ENCODE peak calls at places on chromosomes 1 and 21, in ten cellular contexts. Z is uterus, N is fibroblast of lung, W is colonic mucosa, L is psoas muscle, B is left ventricle myocardium inferior, U is fibroblast of pulmonary artery, D is fibroblast of mammary gland, R is epithelial cell of esophagus, Q is lung. A is an unnamed sample.

GRCh38 chr1:200379431-200379755 is 30.4 kb downstream of the ZNF281 start:
- DNase-seq in Z (no peak), N (peak), W (no peak), L (no peak), B (no peak), U (peak), D (peak), R (peak), Q (no peak), A (peak)

GRCh38 chr1:18927082-18927653 is 24.8 kb upstream of the ALDH4A1 start:
- DNase-seq in Z (no peak), N (no peak), W (no peak), L (no peak), B (no peak), U (no peak), D (no peak), R (peak), Q (no peak), A (no peak)

GRCh38 chr1:182149411-182149965 is 88.0 kb upstream of the ZNF648 start:
- DNase-seq in Z (peak), N (peak), W (no peak), L (peak), B (no peak), U (peak), D (peak), R (peak), Q (peak), A (peak)

GRCh38 chr1:167544447-167544846 is 9.1 kb downstream of the CREG1 start:
- DNase-seq in Z (no peak), N (no peak), W (no peak), L (no peak), B (no peak), U (no peak), D (no peak), R (peak), Q (no peak), A (no peak)

GRCh38 chr1:28553229-28553930 is 495 bp downstream of the TRNAU1AP start:
- DNase-seq in Z (peak), N (peak), W (peak), L (peak), B (peak), U (peak), D (peak), R (peak), Q (no peak), A (no peak)

GRCh38 chr1:241666419-241666818 is 14.3 kb downstream of the WDR64 start:
- DNase-seq in Z (no peak), N (no peak), W (no peak), L (no peak), B (no peak), U (no peak), D (no peak), R (no peak), Q (no peak), A (no peak)

GRCh38 chr1:27233677-27234053 is 767 bp upstream of the WDTC1 start:
- DNase-seq in Z (no peak), N (no peak), W (no peak), L (no peak), B (no peak), U (no peak), D (no peak), R (no peak), Q (peak), A (no peak)

GRCh38 chr1:225607355-225607754 is 45.6 kb downstream of the ENAH start:
- DNase-seq in Z (no peak), N (no peak), W (no peak), L (no peak), B (no peak), U (no peak), D (no peak), R (no peak), Q (no peak), A (no peak)

GRCh38 chr1:190849346-190849745 is 371.7 kb upstream of the BRINP3 start:
- DNase-seq in Z (no peak), N (no peak), W (no peak), L (no peak), B (no peak), U (no peak), D (no peak), R (no peak), Q (no peak), A (no peak)

GRCh38 chr1:3712573-3713535 is 39.4 kb upstream of the CCDC27 start:
- DNase-seq in Z (no peak), N (no peak), W (no peak), L (no peak), B (peak), U (no peak), D (no peak), R (no peak), Q (no peak), A (no peak)

GRCh38 chr1:230340778-230341546 is 85.2 kb downstream of the PGBD5 start:
- DNase-seq in Z (no peak), N (no peak), W (no peak), L (peak), B (peak), U (no peak), D (no peak), R (no peak), Q (no peak), A (no peak)

GRCh38 chr1:175493999-175494336 is 249.4 kb downstream of the TNR start:
- DNase-seq in Z (no peak), N (no peak), W (no peak), L (no peak), B (no peak), U (no peak), D (no peak), R (no peak), Q (no peak), A (no peak)

GRCh38 chr1:37255111-37255795 is 219.1 kb upstream of the ZC3H12A start:
- DNase-seq in Z (no peak), N (no peak), W (no peak), L (no peak), B (no peak), U (peak), D (no peak), R (peak), Q (no peak), A (no peak)

GRCh38 chr1:168422203-168422848 is 121.5 kb downstream of the XCL2 start:
- DNase-seq in Z (no peak), N (no peak), W (no peak), L (no peak), B (no peak), U (peak), D (peak), R (no peak), Q (no peak), A (no peak)

GRCh38 chr1:208273386-208274021 is 29.3 kb upstream of the PLXNA2 start:
- DNase-seq in Z (no peak), N (no peak), W (no peak), L (no peak), B (no peak), U (no peak), D (no peak), R (no peak), Q (no peak), A (no peak)

GRCh38 chr21:35198004-35198403 is 148.9 kb upstream of the RUNX1 start:
- DNase-seq in Z (no peak), N (peak), W (no peak), L (no peak), B (no peak), U (peak), D (peak), R (peak), Q (no peak), A (peak)

GRCh38 chr1:185681034-185681633 is 53.1 kb upstream of the HMCN1 start:
- DNase-seq in Z (no peak), N (peak), W (peak), L (no peak), B (no peak), U (peak), D (peak), R (peak), Q (no peak), A (no peak)

GRCh38 chr21:37513383-37513782 is 146.8 kb downstream of the DYRK1A start:
- DNase-seq in Z (no peak), N (no peak), W (no peak), L (no peak), B (no peak), U (no peak), D (no peak), R (no peak), Q (no peak), A (no peak)

GRCh38 chr1:57091642-57092041 is 125.8 kb upstream of the C8B start:
- DNase-seq in Z (no peak), N (no peak), W (no peak), L (no peak), B (no peak), U (no peak), D (no peak), R (no peak), Q (no peak), A (no peak)

GRCh38 chr1:173333581-173333980 is 126.5 kb upstream of the TNFSF4 start:
- DNase-seq in Z (no peak), N (no peak), W (no peak), L (no peak), B (no peak), U (peak), D (peak), R (peak), Q (no peak), A (no peak)

GRCh38 chr1:29267341-29268070 is 31.2 kb downstream of the PTPRU start:
- DNase-seq in Z (no peak), N (no peak), W (no peak), L (no peak), B (no peak), U (no peak), D (no peak), R (no peak), Q (no peak), A (no peak)

GRCh38 chr1:162846256-162847212 is 14.4 kb downstream of the CCDC190 start:
- DNase-seq in Z (no peak), N (peak), W (no peak), L (no peak), B (no peak), U (no peak), D (peak), R (peak), Q (no peak), A (peak)

GRCh38 chr1:58442114-58442513 is 104.4 kb downstream of the OMA1 start:
- DNase-seq in Z (no peak), N (no peak), W (no peak), L (no peak), B (no peak), U (no peak), D (peak), R (no peak), Q (no peak), A (no peak)

GRCh38 chr1:58447047-58447446 is 99.5 kb downstream of the OMA1 start:
- DNase-seq in Z (no peak), N (no peak), W (no peak), L (no peak), B (no peak), U (no peak), D (no peak), R (peak), Q (no peak), A (no peak)

GRCh38 chr1:58446368-58446767 is 100.2 kb downstream of the OMA1 start:
- DNase-seq in Z (no peak), N (no peak), W (no peak), L (no peak), B (no peak), U (no peak), D (no peak), R (peak), Q (no peak), A (no peak)

GRCh38 chr1:58441699-58442098 is 104.8 kb downstream of the OMA1 start:
- DNase-seq in Z (no peak), N (no peak), W (no peak), L (no peak), B (no peak), U (no peak), D (peak), R (no peak), Q (no peak), A (no peak)

GRCh38 chr1:58443986-58444603 is 102.4 kb downstream of the OMA1 start:
- DNase-seq in Z (no peak), N (no peak), W (no peak), L (no peak), B (no peak), U (no peak), D (peak), R (no peak), Q (no peak), A (peak)
- H3K4me3 ChIP-seq in Z (no peak), N (no peak), W (no peak), L (no peak), B (no peak), U (no peak), D (no peak), R (no peak), Q (no peak), A (no peak)

GRCh38 chr1:83887483-83887882 is 111.4 kb downstream of the TTLL7 start:
- DNase-seq in Z (no peak), N (no peak), W (no peak), L (no peak), B (no peak), U (no peak), D (no peak), R (peak), Q (no peak), A (no peak)

GRCh38 chr1:83883979-83884378 is 115.0 kb downstream of the TTLL7 start:
- DNase-seq in Z (no peak), N (no peak), W (no peak), L (no peak), B (no peak), U (no peak), D (no peak), R (peak), Q (no peak), A (no peak)

DNA sequence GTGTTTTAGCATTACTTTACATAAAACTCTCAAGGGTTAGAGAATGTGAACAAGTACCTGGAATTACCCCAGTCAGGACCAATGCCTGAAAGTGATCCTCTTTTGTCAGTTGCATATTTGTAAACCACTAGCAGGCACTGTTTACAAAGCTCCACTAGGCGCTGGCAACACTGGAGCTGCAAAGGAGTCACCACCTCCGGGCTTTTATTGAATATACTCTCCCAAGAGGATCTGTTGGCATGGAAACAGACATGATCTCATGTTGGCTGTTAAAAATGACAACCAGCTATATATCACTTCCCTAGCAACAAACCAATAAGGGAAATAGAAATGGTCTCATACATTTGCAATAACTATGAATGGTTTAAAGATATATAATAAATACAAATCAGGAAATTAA is 116.0 kb downstream of the TTLL7 start:
- DNase-seq in Z (no peak), N (peak), W (peak), L (no peak), B (no peak), U (peak), D (peak), R (peak), Q (no peak), A (no peak)
- TF ChIP-seq CTCF in Z (no peak), N (peak), W (no peak), L (no peak), B (peak), U (peak), D (peak), R (peak), Q (no peak), A (peak)

GRCh38 chr1:150972417-150972940 is 2.2 kb downstream of the CERS2 start:
- DNase-seq in Z (no peak), N (no peak), W (no peak), L (no peak), B (no peak), U (no peak), D (no peak), R (no peak), Q (no peak), A (no peak)

GRCh38 chr1:150970818-150971582 is 3.6 kb downstream of the CERS2 start:
- DNase-seq in Z (peak), N (peak), W (peak), L (peak), B (peak), U (peak), D (peak), R (peak), Q (peak), A (peak)

GRCh38 chr1:150973258-150973825 is 1.3 kb downstream of the CERS2 start:
- DNase-seq in Z (peak), N (no peak), W (no peak), L (no peak), B (peak), U (no peak), D (peak), R (no peak), Q (no peak), A (no peak)

GRCh38 chr1:150973826-150974579 is 632 bp downstream of the CERS2 start:
- DNase-seq in Z (peak), N (no peak), W (peak), L (peak), B (peak), U (no peak), D (peak), R (peak), Q (peak), A (no peak)

GRCh38 chr1:150971583-150972416 is 2.8 kb downstream of the CERS2 start:
- DNase-seq in Z (no peak), N (peak), W (no peak), L (no peak), B (no peak), U (no peak), D (peak), R (no peak), Q (peak), A (no peak)
- H3K4me3 ChIP-seq in Z (no peak), N (peak), W (peak), L (peak), B (peak), U (peak), D (peak), R (no peak), Q (peak), A (no peak)

DNA sequence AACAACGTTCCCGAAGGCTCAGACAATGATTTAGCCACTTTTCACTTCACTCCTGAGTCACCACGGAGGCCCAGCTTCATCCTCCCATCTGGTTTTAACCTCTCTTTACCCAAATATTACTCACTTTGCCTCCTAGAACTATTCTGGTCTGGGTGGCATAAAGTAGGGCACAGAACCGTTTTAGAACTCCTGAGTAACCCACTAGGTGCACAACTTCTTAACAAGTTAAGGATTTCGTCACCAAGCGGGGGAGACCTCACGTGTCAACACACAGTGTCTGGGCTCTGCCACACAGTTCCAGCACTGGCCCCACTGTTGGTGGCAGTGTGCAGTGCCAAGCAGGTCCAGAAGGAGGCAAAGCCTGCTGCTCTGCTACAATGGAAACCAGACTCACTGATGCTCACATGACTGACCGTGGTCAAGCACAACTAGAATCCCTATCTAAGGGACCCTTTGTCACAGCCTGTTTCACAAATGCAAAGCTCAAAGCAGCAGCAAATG is 121.7 kb downstream of the SIPA1L2 start:
- DNase-seq in Z (no peak), N (no peak), W (no peak), L (no peak), B (no peak), U (no peak), D (no peak), R (no peak), Q (no peak), A (no peak)
- TF ChIP-seq CTCF in Z (no peak), N (no peak), W (no peak), L (no peak), B (peak), U (no peak), D (no peak), R (no peak), Q (no peak), A (peak)

DNA sequence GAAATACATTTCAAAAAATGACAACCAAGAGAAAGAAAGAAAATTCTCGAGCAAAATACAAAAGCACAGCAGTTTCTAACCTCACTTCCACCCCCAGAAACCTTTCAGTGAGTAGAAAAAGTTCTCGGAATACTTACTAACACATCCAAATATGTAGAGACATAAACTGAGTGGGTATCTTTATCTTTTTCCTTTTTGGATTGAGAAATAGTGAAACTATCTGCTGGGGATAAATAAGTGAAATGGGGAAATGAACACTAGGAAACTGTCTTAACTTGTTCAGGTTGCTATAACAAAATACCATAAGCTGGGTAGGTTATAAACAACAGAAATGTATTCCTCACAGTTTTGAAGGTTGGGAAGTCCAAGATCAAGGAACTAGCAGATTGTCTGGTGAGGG is 72.0 kb downstream of the VCAM1 start:
- DNase-seq in Z (no peak), N (no peak), W (no peak), L (no peak), B (no peak), U (peak), D (no peak), R (peak), Q (no peak), A (no peak)
- H3K4me3 ChIP-seq in Z (no peak), N (no peak), W (no peak), L (no peak), B (no peak), U (no peak), D (no peak), R (no peak), Q (no peak), A (no peak)

GRCh38 chr21:44742418-44743153 is 31.2 kb upstream of the TSPEAR start:
- DNase-seq in Z (no peak), N (peak), W (no peak), L (no peak), B (no peak), U (peak), D (no peak), R (peak), Q (no peak), A (no peak)
- TF ChIP-seq CTCF in Z (no peak), N (peak), W (no peak), L (no peak), B (peak), U (peak), D (peak), R (peak), Q (no peak), A (peak)

GRCh38 chr1:52365746-52366516 is at the start of gene CC2D1B:
- DNase-seq in Z (peak), N (peak), W (peak), L (peak), B (peak), U (peak), D (peak), R (peak), Q (peak), A (peak)
- H3K4me3 ChIP-seq in Z (peak), N (peak), W (peak), L (peak), B (peak), U (peak), D (peak), R (peak), Q (peak), A (peak)

GRCh38 chr1:94599090-94599813 is 57.7 kb upstream of the F3 start:
- DNase-seq in Z (no peak), N (peak), W (peak), L (no peak), B (no peak), U (no peak), D (peak), R (peak), Q (peak), A (no peak)
- TF ChIP-seq CTCF in Z (no peak), N (peak), W (peak), L (peak), B (peak), U (peak), D (peak), R (peak), Q (peak), A (peak)